ENCODE peak calls at places on chromosomes 2 and 18, in nine cellular contexts. O, M, V, F, A, E, L, T and G are unnamed samples.

GRCh38 chr2:36677995-36678605 is 18.4 kb upstream of the VIT start:
- DNase-seq in O (no peak), M (no peak), V (no peak), F (no peak), A (no peak), E (no peak), L (no peak), T (no peak), G (no peak)

GRCh38 chr18:56662902-56663301 is 11.7 kb downstream of the WDR7 start:
- DNase-seq in O (no peak), M (no peak), V (no peak), F (no peak), A (no peak), E (no peak), L (no peak), T (no peak), G (no peak)

GRCh38 chr2:134466141-134466540 is 212.3 kb downstream of the MGAT5 start:
- DNase-seq in O (no peak), M (no peak), V (peak), F (peak), A (no peak), E (no peak), L (no peak), T (peak), G (peak)

GRCh38 chr2:223819891-223820290 is 17.5 kb downstream of the AP1S3 start:
- DNase-seq in O (no peak), M (no peak), V (no peak), F (no peak), A (no peak), E (no peak), L (no peak), T (no peak), G (no peak)

GRCh38 chr2:55097462-55098410 is 47.5 kb upstream of the RTN4 start:
- DNase-seq in O (no peak), M (no peak), V (no peak), F (no peak), A (no peak), E (no peak), L (no peak), T (no peak), G (no peak)

GRCh38 chr2:193963472-193964119 is 1693.4 kb upstream of the SLC39A10 start:
- DNase-seq in O (no peak), M (no peak), V (peak), F (no peak), A (no peak), E (no peak), L (no peak), T (no peak), G (peak)

GRCh38 chr2:122634261-122634660 is 878.8 kb downstream of the TSN start:
- DNase-seq in O (no peak), M (peak), V (peak), F (no peak), A (no peak), E (no peak), L (no peak), T (no peak), G (peak)

GRCh38 chr2:101139495-101139894 is 11.7 kb downstream of the TBC1D8 start:
- DNase-seq in O (no peak), M (no peak), V (no peak), F (no peak), A (no peak), E (no peak), L (no peak), T (no peak), G (no peak)

GRCh38 chr2:60066971-60067370 is 486.5 kb downstream of the BCL11A start:
- DNase-seq in O (no peak), M (no peak), V (no peak), F (no peak), A (no peak), E (no peak), L (no peak), T (no peak), G (no peak)

GRCh38 chr2:9380702-9381628 is 42.4 kb downstream of the ITGB1BP1 start:
- DNase-seq in O (no peak), M (peak), V (peak), F (no peak), A (peak), E (peak), L (peak), T (no peak), G (peak)

GRCh38 chr2:96144481-96145027 is 686 bp downstream of the DUSP2 start:
- DNase-seq in O (no peak), M (no peak), V (no peak), F (peak), A (peak), E (peak), L (no peak), T (peak), G (peak)

GRCh38 chr2:127627740-127628571 is 18.0 kb upstream of the GPR17 start:
- DNase-seq in O (peak), M (no peak), V (no peak), F (no peak), A (no peak), E (peak), L (no peak), T (no peak), G (no peak)

GRCh38 chr2:134718095-134718955 is 475 bp downstream of the TMEM163 start:
- DNase-seq in O (no peak), M (no peak), V (no peak), F (no peak), A (peak), E (no peak), L (peak), T (peak), G (no peak)

GRCh38 chr2:201618744-201619654 is 24.3 kb downstream of the TMEM237 start:
- DNase-seq in O (peak), M (peak), V (no peak), F (no peak), A (peak), E (peak), L (peak), T (no peak), G (peak)

GRCh38 chr2:217402622-217403383 is 542.9 kb upstream of the TNP1 start:
- DNase-seq in O (peak), M (no peak), V (peak), F (no peak), A (peak), E (peak), L (no peak), T (no peak), G (peak)

GRCh38 chr18:57164401-57164800 is 17.5 kb downstream of the BOD1L2 start:
- DNase-seq in O (no peak), M (no peak), V (no peak), F (no peak), A (no peak), E (no peak), L (no peak), T (no peak), G (no peak)

GRCh38 chr2:14520385-14520945 is 112.1 kb upstream of the LRATD1 start:
- DNase-seq in O (no peak), M (no peak), V (no peak), F (no peak), A (no peak), E (no peak), L (no peak), T (no peak), G (no peak)

GRCh38 chr18:27824841-27825720 is 351.8 kb downstream of the CDH2 start:
- DNase-seq in O (no peak), M (no peak), V (no peak), F (no peak), A (no peak), E (no peak), L (no peak), T (no peak), G (no peak)

GRCh38 chr2:85213404-85213803 is 80.2 kb downstream of the TCF7L1 start:
- DNase-seq in O (no peak), M (no peak), V (no peak), F (no peak), A (no peak), E (no peak), L (no peak), T (no peak), G (no peak)

GRCh38 chr2:14903709-14904374 is 271.3 kb downstream of the LRATD1 start:
- DNase-seq in O (no peak), M (no peak), V (peak), F (peak), A (peak), E (no peak), L (peak), T (no peak), G (peak)

GRCh38 chr2:146138820-146139219 is 1618.9 kb upstream of the ZEB2 start:
- DNase-seq in O (no peak), M (no peak), V (no peak), F (no peak), A (no peak), E (no peak), L (no peak), T (no peak), G (no peak)

GRCh38 chr2:3780477-3781402 is 77.4 kb downstream of the DCDC2C start:
- DNase-seq in O (peak), M (no peak), V (no peak), F (peak), A (peak), E (no peak), L (peak), T (peak), G (peak)

GRCh38 chr2:104523921-104524320 is 330.0 kb upstream of the POU3F3 start:
- DNase-seq in O (no peak), M (no peak), V (no peak), F (no peak), A (no peak), E (no peak), L (no peak), T (no peak), G (no peak)

GRCh38 chr18:55477537-55478300 is 110.3 kb downstream of the TCF4 start:
- DNase-seq in O (no peak), M (no peak), V (peak), F (no peak), A (no peak), E (no peak), L (peak), T (no peak), G (peak)

GRCh38 chr18:49997468-49998045 is 184.2 kb upstream of the ACAA2 start:
- DNase-seq in O (no peak), M (no peak), V (no peak), F (no peak), A (no peak), E (no peak), L (no peak), T (no peak), G (no peak)

GRCh38 chr2:7701807-7702206 is 784.6 kb downstream of the RNF144A start:
- DNase-seq in O (no peak), M (no peak), V (no peak), F (no peak), A (no peak), E (no peak), L (no peak), T (no peak), G (no peak)

GRCh38 chr2:222239945-222240675 is 58.7 kb downstream of the PAX3 start:
- DNase-seq in O (no peak), M (no peak), V (no peak), F (no peak), A (no peak), E (no peak), L (no peak), T (no peak), G (no peak)

GRCh38 chr2:8451273-8451672 is 230.6 kb upstream of the ID2 start:
- DNase-seq in O (no peak), M (no peak), V (no peak), F (no peak), A (no peak), E (peak), L (no peak), T (no peak), G (no peak)

GRCh38 chr2:234308073-234308813 is 188.6 kb downstream of the ARL4C start:
- DNase-seq in O (no peak), M (no peak), V (no peak), F (no peak), A (no peak), E (no peak), L (no peak), T (no peak), G (no peak)
- TF ChIP-seq CTCF in O (no peak), M (peak), V (no peak), F (no peak), A (no peak), E (no peak), L (no peak), T (no peak), G (no peak)

DNA sequence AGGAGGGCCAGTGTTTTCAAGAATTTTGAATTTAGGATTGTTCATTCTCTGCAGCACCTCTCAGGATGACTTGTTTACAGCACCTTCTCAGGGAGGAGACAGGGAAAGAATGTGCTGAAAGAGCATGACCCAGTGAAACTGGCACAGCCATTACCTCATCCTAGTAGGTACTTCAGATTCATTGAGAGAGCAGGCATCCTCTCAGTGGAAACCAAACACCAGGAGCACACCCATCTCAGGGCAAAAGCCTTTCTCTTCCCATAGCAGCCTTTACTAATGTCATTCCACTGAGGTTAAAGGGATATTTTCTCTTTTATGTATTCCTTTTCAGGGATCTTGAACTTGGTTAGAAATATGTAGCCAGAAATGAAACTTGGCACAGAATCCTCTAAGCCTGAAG is 2.6 kb downstream of the MAP2 start:
- DNase-seq in O (no peak), M (no peak), V (peak), F (no peak), A (no peak), E (no peak), L (no peak), T (no peak), G (peak)
- H3K27ac ChIP-seq in O (no peak), M (no peak), V (peak), F (no peak), A (no peak), E (no peak), L (no peak), T (no peak), G (no peak)

DNA sequence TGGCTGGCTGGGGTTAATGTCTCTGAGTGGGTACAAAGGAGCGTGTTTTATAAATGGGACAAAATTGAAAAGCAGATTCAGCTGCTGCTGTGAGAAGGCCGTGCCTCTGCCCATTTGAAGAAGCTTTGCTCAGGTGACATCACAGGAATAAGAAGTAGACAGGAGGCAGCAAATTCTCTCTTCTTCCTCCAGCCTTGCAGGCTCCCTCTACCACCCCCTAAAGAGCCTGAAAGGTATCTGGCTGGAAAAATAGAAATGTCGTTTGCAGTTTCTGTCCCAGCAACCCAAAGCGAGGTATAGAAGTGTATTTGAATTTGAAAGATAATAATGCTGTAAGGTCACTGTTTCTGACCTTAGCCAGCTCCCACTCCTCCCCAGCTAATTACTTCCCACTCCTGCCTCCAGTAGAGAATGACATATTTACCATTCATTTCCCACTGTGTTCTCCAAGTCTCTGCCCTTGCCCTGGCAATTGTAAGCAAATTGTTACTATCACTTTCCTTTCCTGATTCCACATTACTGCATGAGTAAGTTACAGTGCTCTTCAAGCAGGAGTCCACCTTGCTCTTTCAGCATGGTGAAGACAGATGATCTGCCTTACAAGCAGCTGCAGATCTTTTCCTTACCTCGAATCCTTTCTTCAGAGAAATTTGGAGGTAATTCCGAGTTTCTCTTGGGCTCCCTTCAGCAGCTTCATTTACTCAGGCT is 56.7 kb upstream of the RASGRP3 start:
- DNase-seq in O (no peak), M (no peak), V (no peak), F (no peak), A (no peak), E (no peak), L (no peak), T (no peak), G (no peak)
- TF ChIP-seq CTCF in O (no peak), M (no peak), V (no peak), F (no peak), A (no peak), E (no peak), L (no peak), T (no peak), G (no peak)

DNA sequence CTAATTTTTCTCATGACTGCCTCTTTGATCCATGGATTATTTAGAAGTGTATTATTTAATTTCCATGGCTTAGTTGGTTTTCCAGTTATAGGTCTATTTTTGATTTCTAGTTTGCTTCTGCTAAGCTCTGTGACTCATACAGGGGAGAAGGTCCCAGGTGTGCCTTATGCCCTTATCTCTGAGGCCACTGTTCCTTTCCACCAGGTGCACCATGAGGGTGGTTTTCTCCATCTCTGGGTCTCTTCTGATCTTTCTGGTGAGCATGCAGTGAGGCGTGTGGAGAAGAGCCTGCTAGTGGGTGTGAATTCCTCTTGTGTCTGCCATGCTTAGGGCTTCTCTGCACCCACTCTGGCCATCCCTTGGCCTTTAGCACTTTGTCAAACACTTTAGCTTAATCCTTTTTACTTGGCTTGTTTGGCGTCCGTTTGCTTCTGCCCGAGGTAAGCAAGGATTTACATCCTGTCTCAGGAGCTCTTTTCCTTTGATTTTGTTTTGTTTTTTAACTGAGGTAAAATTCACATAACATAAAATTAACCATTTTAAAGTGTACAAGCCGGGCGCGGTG is 129.8 kb upstream of the ARL4C start:
- DNase-seq in O (no peak), M (no peak), V (no peak), F (no peak), A (no peak), E (no peak), L (no peak), T (no peak), G (no peak)
- H3K27ac ChIP-seq in O (no peak), M (no peak), V (no peak), F (no peak), A (no peak), E (no peak), L (no peak), T (no peak), G (no peak)

DNA sequence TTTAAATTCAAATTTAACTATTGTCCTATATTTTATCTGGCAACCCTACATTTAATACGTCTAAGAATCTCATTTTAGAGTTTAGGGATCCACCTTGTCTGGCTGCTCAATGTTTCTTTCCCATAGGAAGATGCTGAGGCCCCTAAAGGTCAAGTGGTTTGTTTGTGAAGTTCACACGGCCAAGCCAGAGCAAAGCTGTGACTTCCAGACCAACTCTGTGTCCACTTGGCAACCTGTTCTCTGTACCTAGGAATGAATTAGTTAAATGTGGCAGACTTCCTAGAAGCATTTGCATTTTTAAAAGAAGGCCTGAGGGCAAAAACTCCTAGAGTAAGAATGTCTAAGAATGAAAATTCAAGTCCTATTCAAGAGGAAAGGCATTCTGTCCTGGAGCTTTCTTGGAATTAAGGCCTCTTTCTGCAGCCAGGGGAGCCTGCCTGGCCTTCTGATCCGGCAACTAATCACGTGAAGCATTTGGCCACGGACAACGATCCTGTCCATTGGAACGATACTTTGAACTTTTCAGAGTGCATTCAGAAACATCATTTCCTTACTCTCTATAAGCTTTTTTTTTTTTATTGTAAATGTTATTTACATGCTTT is 155.0 kb downstream of the SETBP1 start:
- DNase-seq in O (no peak), M (no peak), V (no peak), F (no peak), A (no peak), E (peak), L (no peak), T (no peak), G (no peak)
- TF ChIP-seq CTCF in O (no peak), M (no peak), V (no peak), F (no peak), A (no peak), E (no peak), L (no peak), T (no peak), G (no peak)

DNA sequence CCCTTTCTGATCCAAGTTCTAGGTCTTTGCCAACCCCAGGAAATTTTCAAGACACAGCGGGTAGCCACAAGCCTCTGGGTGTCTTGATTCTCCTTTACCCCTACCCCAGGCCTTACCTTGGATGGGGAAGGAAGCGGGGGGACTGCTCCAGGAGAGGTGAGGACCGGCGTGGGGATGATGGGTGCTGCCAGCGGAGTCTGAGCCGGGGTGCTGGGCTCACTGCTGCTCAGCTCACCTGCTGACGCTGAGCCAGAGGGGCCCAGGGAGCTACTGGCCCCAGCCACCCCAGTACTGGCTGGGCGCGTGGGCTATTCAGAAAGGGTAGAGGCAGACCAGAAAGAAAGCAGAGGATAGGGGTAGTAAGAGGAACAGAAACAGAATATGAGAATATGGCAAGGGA is 8.7 kb downstream of the DCTN1 start:
- DNase-seq in O (no peak), M (no peak), V (no peak), F (no peak), A (no peak), E (no peak), L (no peak), T (no peak), G (no peak)
- H3K27ac ChIP-seq in O (no peak), M (no peak), V (no peak), F (no peak), A (no peak), E (no peak), L (no peak), T (no peak), G (no peak)